ENCODE peak calls at places on chromosomes 6 and 20, in ten cellular contexts. One of them, this sample, is unnamed.
A peak's percentile ranks its signal among the peaks of the same experiment; 100 is the strongest.

GRCh38 chr6:131199568-131200272 is 64.5 kb downstream of the AKAP7 start:
- DNase-seq in sigmoid colon: no peak
- DNase-seq in CD8-positive, alpha-beta memory T cell: peak; percentile 88
- DNase-seq in HCT116: peak; percentile 12
- DNase-seq in A549: no peak
- DNase-seq in tibial artery: no peak
- DNase-seq in small intestine: peak; percentile 86
- DNase-seq in neuronal stem cell: peak; percentile 9
- DNase-seq in MM.1S: peak; percentile 89
- DNase-seq in lower lobe of right lung: no peak
- DNase-seq in this sample: peak; percentile 67

GRCh38 chr20:16007164-16007563 is 566.1 kb downstream of the KIF16B start:
- DNase-seq in sigmoid colon: no peak
- DNase-seq in CD8-positive, alpha-beta memory T cell: no peak
- DNase-seq in HCT116: no peak
- DNase-seq in A549: no peak
- DNase-seq in tibial artery: no peak
- DNase-seq in small intestine: no peak
- DNase-seq in neuronal stem cell: no peak
- DNase-seq in MM.1S: peak; percentile 93
- DNase-seq in lower lobe of right lung: no peak
- DNase-seq in this sample: no peak

GRCh38 chr20:62002882-62003480 is 62.7 kb downstream of the TAF4 start:
- DNase-seq in sigmoid colon: no peak
- DNase-seq in CD8-positive, alpha-beta memory T cell: no peak
- DNase-seq in HCT116: no peak
- DNase-seq in A549: no peak
- DNase-seq in tibial artery: no peak
- DNase-seq in small intestine: no peak
- DNase-seq in neuronal stem cell: no peak
- DNase-seq in MM.1S: no peak
- DNase-seq in lower lobe of right lung: no peak
- DNase-seq in this sample: no peak

GRCh38 chr6:169997930-169998218 is 246.5 kb downstream of the ERMARD start:
- DNase-seq in sigmoid colon: peak; percentile 50
- DNase-seq in CD8-positive, alpha-beta memory T cell: no peak
- DNase-seq in HCT116: no peak
- DNase-seq in A549: no peak
- DNase-seq in tibial artery: no peak
- DNase-seq in small intestine: no peak
- DNase-seq in neuronal stem cell: no peak
- DNase-seq in MM.1S: no peak
- DNase-seq in lower lobe of right lung: no peak
- DNase-seq in this sample: no peak

GRCh38 chr6:25054469-25054868 is 118.7 kb upstream of the RIPOR2 start:
- DNase-seq in sigmoid colon: no peak
- DNase-seq in CD8-positive, alpha-beta memory T cell: no peak
- DNase-seq in HCT116: no peak
- DNase-seq in A549: no peak
- DNase-seq in tibial artery: no peak
- DNase-seq in small intestine: no peak
- DNase-seq in neuronal stem cell: no peak
- DNase-seq in MM.1S: no peak
- DNase-seq in lower lobe of right lung: no peak
- DNase-seq in this sample: no peak

GRCh38 chr20:25346349-25346748 is 44.3 kb downstream of the ABHD12 start:
- DNase-seq in sigmoid colon: no peak
- DNase-seq in CD8-positive, alpha-beta memory T cell: no peak
- DNase-seq in HCT116: no peak
- DNase-seq in A549: no peak
- DNase-seq in tibial artery: no peak
- DNase-seq in small intestine: no peak
- DNase-seq in neuronal stem cell: no peak
- DNase-seq in MM.1S: no peak
- DNase-seq in lower lobe of right lung: no peak
- DNase-seq in this sample: no peak

GRCh38 chr20:63750807-63751470 is 11.4 kb downstream of the SLC2A4RG start:
- DNase-seq in sigmoid colon: no peak
- DNase-seq in CD8-positive, alpha-beta memory T cell: peak; percentile 72
- DNase-seq in HCT116: no peak
- DNase-seq in A549: no peak
- DNase-seq in tibial artery: no peak
- DNase-seq in small intestine: peak; percentile 33
- DNase-seq in neuronal stem cell: no peak
- DNase-seq in MM.1S: no peak
- DNase-seq in lower lobe of right lung: no peak
- DNase-seq in this sample: peak; percentile 33

GRCh38 chr20:21498646-21499045 is 15.2 kb downstream of the NKX2-2 start:
- DNase-seq in sigmoid colon: no peak
- DNase-seq in CD8-positive, alpha-beta memory T cell: no peak
- DNase-seq in HCT116: no peak
- DNase-seq in A549: no peak
- DNase-seq in tibial artery: no peak
- DNase-seq in small intestine: no peak
- DNase-seq in neuronal stem cell: no peak
- DNase-seq in MM.1S: no peak
- DNase-seq in lower lobe of right lung: no peak
- DNase-seq in this sample: no peak

GRCh38 chr20:63025534-63026331 is 19.0 kb upstream of the BHLHE23 start:
- DNase-seq in sigmoid colon: no peak
- DNase-seq in CD8-positive, alpha-beta memory T cell: peak; percentile 45
- DNase-seq in HCT116: no peak
- DNase-seq in A549: no peak
- DNase-seq in tibial artery: no peak
- DNase-seq in small intestine: no peak
- DNase-seq in neuronal stem cell: no peak
- DNase-seq in MM.1S: no peak
- DNase-seq in lower lobe of right lung: peak; percentile 60
- DNase-seq in this sample: no peak

GRCh38 chr6:93575495-93575894 is 156.1 kb upstream of the EPHA7 start:
- DNase-seq in sigmoid colon: no peak
- DNase-seq in CD8-positive, alpha-beta memory T cell: no peak
- DNase-seq in HCT116: no peak
- DNase-seq in A549: no peak
- DNase-seq in tibial artery: no peak
- DNase-seq in small intestine: no peak
- DNase-seq in neuronal stem cell: no peak
- DNase-seq in MM.1S: no peak
- DNase-seq in lower lobe of right lung: no peak
- DNase-seq in this sample: no peak

GRCh38 chr20:20926222-20926905 is 179.8 kb downstream of the LINC00237 start:
- DNase-seq in sigmoid colon: no peak
- DNase-seq in CD8-positive, alpha-beta memory T cell: no peak
- DNase-seq in HCT116: no peak
- DNase-seq in A549: no peak
- DNase-seq in tibial artery: no peak
- DNase-seq in small intestine: no peak
- DNase-seq in neuronal stem cell: no peak
- DNase-seq in MM.1S: no peak
- DNase-seq in lower lobe of right lung: no peak
- DNase-seq in this sample: no peak

GRCh38 chr6:43386492-43386891 is 17.0 kb upstream of the ZNF318 start:
- DNase-seq in sigmoid colon: no peak
- DNase-seq in CD8-positive, alpha-beta memory T cell: peak; percentile 44
- DNase-seq in HCT116: no peak
- DNase-seq in A549: no peak
- DNase-seq in tibial artery: no peak
- DNase-seq in small intestine: no peak
- DNase-seq in neuronal stem cell: no peak
- DNase-seq in MM.1S: peak; percentile 38
- DNase-seq in lower lobe of right lung: no peak
- DNase-seq in this sample: no peak

DNA sequence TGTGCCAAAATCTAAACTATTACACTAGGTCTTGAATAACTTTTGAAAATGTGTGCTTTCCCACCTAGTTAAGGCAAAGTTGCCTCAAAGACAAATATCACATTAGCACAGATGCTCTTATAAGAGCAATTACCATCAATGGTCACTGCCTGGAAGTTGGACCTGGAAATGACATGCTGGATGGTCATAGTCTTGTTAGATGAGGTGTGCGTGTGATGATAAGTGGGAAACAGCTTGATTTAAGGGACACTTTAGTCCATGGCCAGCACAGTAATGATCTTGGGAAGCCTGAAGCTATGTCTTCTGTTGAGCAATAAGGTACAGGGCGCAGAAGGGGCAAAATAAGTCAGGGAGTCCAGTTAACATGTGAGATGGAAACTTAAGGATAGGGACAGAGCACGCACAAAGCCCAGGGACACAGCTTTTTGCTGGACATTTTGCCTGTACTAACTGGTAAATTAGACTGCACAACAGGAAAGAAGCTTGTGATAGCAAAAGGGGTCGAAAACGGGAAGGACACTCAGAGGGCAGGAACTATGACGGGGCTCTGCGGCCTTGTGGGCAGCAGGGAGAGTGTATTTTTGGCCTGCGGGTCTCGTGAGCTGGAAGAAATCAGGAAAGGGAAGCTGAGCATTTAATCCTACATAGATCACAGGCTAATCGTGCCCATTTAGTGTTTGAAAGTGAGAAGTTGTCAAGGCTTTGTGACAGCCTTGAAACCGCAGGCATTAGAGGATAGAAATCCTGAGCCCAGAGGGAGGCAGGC is 66.7 kb upstream of the BMP2 start:
- DNase-seq in sigmoid colon: peak; percentile 69
- DNase-seq in CD8-positive, alpha-beta memory T cell: no peak
- DNase-seq in HCT116: no peak
- DNase-seq in A549: no peak
- DNase-seq in tibial artery: peak; percentile 59
- DNase-seq in small intestine: no peak
- DNase-seq in neuronal stem cell: no peak
- DNase-seq in MM.1S: no peak
- DNase-seq in lower lobe of right lung: peak; percentile 65
- DNase-seq in this sample: no peak
- H3K4me1 ChIP-seq in sigmoid colon: no peaks in the 10 kb centered on the region
- H3K4me1 ChIP-seq in CD8-positive, alpha-beta memory T cell: no peaks in the 10 kb centered on the region
- H3K4me1 ChIP-seq in HCT116: peaks cover 5% of the 10 kb centered on the region
- H3K4me1 ChIP-seq in A549: peaks cover 13% of the 10 kb centered on the region
- H3K4me1 ChIP-seq in tibial artery: peaks cover 11% of the 10 kb centered on the region
- H3K4me1 ChIP-seq in small intestine: peaks cover 17% of the 10 kb centered on the region
- H3K4me1 ChIP-seq in neuronal stem cell: peaks cover 8% of the 10 kb centered on the region
- H3K4me1 ChIP-seq in MM.1S: peaks cover 3% of the 10 kb centered on the region
- H3K4me1 ChIP-seq in lower lobe of right lung: peaks cover 58% of the 10 kb centered on the region
- H3K4me1 ChIP-seq in this sample: no peaks in the 10 kb centered on the region

GRCh38 chr6:158015545-158015944 is 33.9 kb downstream of the SYNJ2 start:
- DNase-seq in sigmoid colon: no peak
- DNase-seq in CD8-positive, alpha-beta memory T cell: no peak
- DNase-seq in HCT116: no peak
- DNase-seq in A549: no peak
- DNase-seq in tibial artery: no peak
- DNase-seq in small intestine: no peak
- DNase-seq in neuronal stem cell: no peak
- DNase-seq in MM.1S: no peak
- DNase-seq in lower lobe of right lung: no peak
- DNase-seq in this sample: no peak

GRCh38 chr6:158018370-158018771 is 36.7 kb downstream of the SYNJ2 start:
- DNase-seq in sigmoid colon: no peak
- DNase-seq in CD8-positive, alpha-beta memory T cell: no peak
- DNase-seq in HCT116: no peak
- DNase-seq in A549: no peak
- DNase-seq in tibial artery: no peak
- DNase-seq in small intestine: no peak
- DNase-seq in neuronal stem cell: no peak
- DNase-seq in MM.1S: no peak
- DNase-seq in lower lobe of right lung: no peak
- DNase-seq in this sample: no peak

GRCh38 chr6:158015188-158015506 is 33.5 kb downstream of the SYNJ2 start:
- DNase-seq in sigmoid colon: no peak
- DNase-seq in CD8-positive, alpha-beta memory T cell: no peak
- DNase-seq in HCT116: no peak
- DNase-seq in A549: no peak
- DNase-seq in tibial artery: no peak
- DNase-seq in small intestine: no peak
- DNase-seq in neuronal stem cell: no peak
- DNase-seq in MM.1S: no peak
- DNase-seq in lower lobe of right lung: no peak
- DNase-seq in this sample: no peak

GRCh38 chr6:158017621-158018369 is 36.1 kb downstream of the SYNJ2 start:
- DNase-seq in sigmoid colon: peak; percentile 63
- DNase-seq in CD8-positive, alpha-beta memory T cell: no peak
- DNase-seq in HCT116: no peak
- DNase-seq in A549: no peak
- DNase-seq in tibial artery: peak; percentile 16
- DNase-seq in small intestine: no peak
- DNase-seq in neuronal stem cell: no peak
- DNase-seq in MM.1S: no peak
- DNase-seq in lower lobe of right lung: peak; percentile 20
- DNase-seq in this sample: no peak

GRCh38 chr6:158016571-158017383 is 35.1 kb downstream of the SYNJ2 start:
- DNase-seq in sigmoid colon: peak; percentile 61
- DNase-seq in CD8-positive, alpha-beta memory T cell: no peak
- DNase-seq in HCT116: no peak
- DNase-seq in A549: no peak
- DNase-seq in tibial artery: peak; percentile 19
- DNase-seq in small intestine: no peak
- DNase-seq in neuronal stem cell: no peak
- DNase-seq in MM.1S: no peak
- DNase-seq in lower lobe of right lung: peak; percentile 35
- DNase-seq in this sample: no peak
- H3K4me3 ChIP-seq in sigmoid colon: no peak overlapping the region
- H3K4me3 ChIP-seq in CD8-positive, alpha-beta memory T cell: no peak overlapping the region
- H3K4me3 ChIP-seq in HCT116: no peak overlapping the region
- H3K4me3 ChIP-seq in A549: no peak overlapping the region
- H3K4me3 ChIP-seq in tibial artery: no peak overlapping the region
- H3K4me3 ChIP-seq in small intestine: no peak overlapping the region
- H3K4me3 ChIP-seq in neuronal stem cell: no peak overlapping the region
- H3K4me3 ChIP-seq in MM.1S: no peak overlapping the region
- H3K4me3 ChIP-seq in lower lobe of right lung: no peak overlapping the region
- H3K4me3 ChIP-seq in this sample: no peak overlapping the region

DNA sequence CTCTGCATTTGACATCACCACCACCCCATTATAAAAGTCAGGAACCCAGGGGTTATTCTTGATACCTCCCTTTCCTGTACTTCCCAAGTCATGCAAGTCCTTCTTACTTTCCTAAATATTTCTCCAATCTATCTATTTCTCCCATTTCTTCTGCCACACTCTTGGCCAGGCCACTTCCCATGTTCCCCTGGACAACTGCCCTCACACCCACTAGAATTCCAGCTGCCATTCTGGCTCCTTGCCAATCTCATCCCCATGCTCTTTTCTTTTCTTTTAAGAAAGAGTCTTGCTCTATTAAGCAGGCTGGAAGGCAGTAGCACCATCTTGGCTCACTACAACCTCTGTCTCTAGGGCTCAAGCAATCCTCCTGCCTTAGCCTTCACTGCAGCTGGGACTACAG is 15.2 kb downstream of the DEFB132 start:
- DNase-seq in sigmoid colon: no peak
- DNase-seq in CD8-positive, alpha-beta memory T cell: no peak
- DNase-seq in HCT116: no peak
- DNase-seq in A549: no peak
- DNase-seq in tibial artery: no peak
- DNase-seq in small intestine: no peak
- DNase-seq in neuronal stem cell: no peak
- DNase-seq in MM.1S: no peak
- DNase-seq in lower lobe of right lung: no peak
- DNase-seq in this sample: no peak
- H3K27ac ChIP-seq in sigmoid colon: no peak overlapping the region
- H3K27ac ChIP-seq in CD8-positive, alpha-beta memory T cell: no peak overlapping the region
- H3K27ac ChIP-seq in HCT116: no peak overlapping the region
- H3K27ac ChIP-seq in A549: no peak overlapping the region
- H3K27ac ChIP-seq in tibial artery: no peak overlapping the region
- H3K27ac ChIP-seq in small intestine: no peak overlapping the region
- H3K27ac ChIP-seq in neuronal stem cell: no peak overlapping the region
- H3K27ac ChIP-seq in MM.1S: no peak overlapping the region
- H3K27ac ChIP-seq in lower lobe of right lung: no peak overlapping the region
- H3K27ac ChIP-seq in this sample: no peak overlapping the region

GRCh38 chr6:128505603-128506002 is 14.8 kb downstream of the PTPRK start:
- DNase-seq in sigmoid colon: no peak
- DNase-seq in CD8-positive, alpha-beta memory T cell: no peak
- DNase-seq in HCT116: no peak
- DNase-seq in A549: no peak
- DNase-seq in tibial artery: no peak
- DNase-seq in small intestine: peak; percentile 65
- DNase-seq in neuronal stem cell: no peak
- DNase-seq in MM.1S: no peak
- DNase-seq in lower lobe of right lung: no peak
- DNase-seq in this sample: no peak
- H3K4me1 ChIP-seq in sigmoid colon: peaks cover 47% of the 10 kb centered on the region
- H3K4me1 ChIP-seq in CD8-positive, alpha-beta memory T cell: no peaks in the 10 kb centered on the region
- H3K4me1 ChIP-seq in HCT116: peaks cover 26% of the 10 kb centered on the region
- H3K4me1 ChIP-seq in A549: peaks cover 74% of the 10 kb centered on the region
- H3K4me1 ChIP-seq in tibial artery: peaks cover 32% of the 10 kb centered on the region
- H3K4me1 ChIP-seq in small intestine: peaks cover 10% of the 10 kb centered on the region
- H3K4me1 ChIP-seq in neuronal stem cell: peaks cover 2% of the 10 kb centered on the region
- H3K4me1 ChIP-seq in MM.1S: no peaks in the 10 kb centered on the region
- H3K4me1 ChIP-seq in lower lobe of right lung: peaks cover 30% of the 10 kb centered on the region
- H3K4me1 ChIP-seq in this sample: no peaks in the 10 kb centered on the region

This sample was measured in effector memory CD4-positive, alpha-beta T cell.